ENCODE peak calls at places on chromosomes 2 and 18, in six cellular contexts. Q is endothelial cell of umbilical vein, U is transverse colon, F is HepG2, B is breast epithelium, N is GM12892. H is an unnamed sample.

GRCh38 chr2:20642026-20642971 is 8.6 kb downstream of the HS1BP3 start:
- DNase-seq in Q (peak), U (peak), F (peak), B (peak), N (peak), H (peak)

GRCh38 chr2:152573168-152573567 is 144.1 kb downstream of the PRPF40A start:
- DNase-seq in Q (no peak), U (no peak), F (no peak), B (no peak), N (no peak), H (no peak)

GRCh38 chr2:80020061-80020460 is 284.5 kb downstream of the LRRTM1 start:
- DNase-seq in Q (no peak), U (no peak), F (no peak), B (no peak), N (no peak), H (no peak)

GRCh38 chr2:151049746-151050145 is 211.9 kb downstream of the RBM43 start:
- DNase-seq in Q (peak), U (no peak), F (peak), B (no peak), N (no peak), H (no peak)

GRCh38 chr2:126586321-126586720 is 69.6 kb upstream of the GYPC start:
- DNase-seq in Q (no peak), U (no peak), F (no peak), B (no peak), N (no peak), H (no peak)

GRCh38 chr2:17076535-17076934 is 410.9 kb upstream of the CYRIA start:
- DNase-seq in Q (no peak), U (no peak), F (no peak), B (no peak), N (no peak), H (no peak)

GRCh38 chr18:56702946-56703345 is 51.8 kb downstream of the WDR7 start:
- DNase-seq in Q (peak), U (no peak), F (peak), B (no peak), N (peak), H (no peak)

GRCh38 chr18:13137041-13137938 is 81.3 kb upstream of the LDLRAD4 start:
- DNase-seq in Q (peak), U (peak), F (no peak), B (no peak), N (peak), H (no peak)

GRCh38 chr2:58025150-58025933 is 21.3 kb upstream of the VRK2 start:
- DNase-seq in Q (no peak), U (no peak), F (no peak), B (no peak), N (no peak), H (no peak)

DNA sequence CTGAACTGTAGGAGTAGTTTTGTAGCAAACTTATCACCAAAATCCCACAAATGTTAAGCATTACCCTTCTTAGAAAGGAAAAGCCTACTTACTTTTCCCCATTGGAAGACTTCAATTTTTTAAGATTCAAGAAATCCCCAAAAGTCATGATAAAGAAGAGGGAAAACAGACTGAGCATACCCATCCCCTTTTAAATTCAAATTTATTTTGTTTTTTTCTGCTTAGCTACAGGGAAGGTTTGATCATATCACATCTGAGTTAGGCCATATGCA is 174.5 kb downstream of the TGIF1 start:
- DNase-seq in Q (no peak), U (no peak), F (no peak), B (no peak), N (no peak), H (no peak)
- TF ChIP-seq POLR2AphosphoS5 in Q (no peak), U (no peak), F (no peak), B (no peak), N (no peak), H (no peak)

DNA sequence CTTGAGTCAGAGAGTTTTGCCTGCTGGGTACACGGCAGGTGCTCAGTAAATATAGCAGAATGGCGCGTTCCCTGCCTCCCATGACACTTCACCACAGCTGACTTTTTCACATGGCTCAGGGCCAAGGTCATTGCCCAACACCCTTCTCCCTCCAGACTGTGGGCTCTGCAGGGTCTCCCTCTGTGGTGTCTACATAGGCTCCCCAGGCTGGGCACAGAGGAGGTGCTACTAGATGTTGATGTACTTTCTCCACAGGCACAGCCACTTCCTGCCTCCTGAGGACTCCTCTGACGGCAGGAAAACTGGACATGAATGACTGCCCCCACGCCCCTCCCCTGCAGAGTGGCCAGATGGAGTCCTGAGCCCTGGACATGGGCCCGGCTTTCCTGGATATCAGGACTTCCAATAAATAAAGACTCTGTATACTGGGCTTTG is 4.2 kb downstream of the CHCHD5 start:
- DNase-seq in Q (no peak), U (no peak), F (no peak), B (peak), N (no peak), H (no peak)
- TF ChIP-seq POLR2A in Q (no peak), U (no peak), F (no peak), B (no peak), N (no peak), H (no peak)

DNA sequence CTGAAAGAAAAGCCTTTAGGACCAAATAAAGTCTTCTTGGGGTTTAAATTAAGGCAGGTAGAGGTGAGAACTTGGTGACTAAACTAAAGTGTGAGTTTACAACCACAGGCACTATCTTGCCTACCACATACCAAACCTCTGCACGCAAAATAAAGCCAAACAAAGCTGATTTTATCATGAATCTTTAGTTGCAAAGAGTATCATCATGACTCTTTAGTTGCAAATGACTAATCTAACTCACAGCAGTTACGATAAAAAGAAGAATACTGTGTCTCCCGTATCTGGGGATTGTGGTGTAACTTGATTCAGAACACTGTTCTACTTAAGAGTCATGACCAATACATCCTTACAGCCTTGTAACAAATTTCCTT is 11.2 kb downstream of the CFAP210 start:
- DNase-seq in Q (no peak), U (no peak), F (no peak), B (no peak), N (no peak), H (no peak)
- TF ChIP-seq POLR2AphosphoS5 in Q (no peak), U (no peak), F (no peak), B (no peak), N (no peak), H (no peak)

GRCh38 chr2:216017365-216017764 is 4.0 kb upstream of the MREG start:
- DNase-seq in Q (no peak), U (peak), F (no peak), B (no peak), N (no peak), H (no peak)

GRCh38 chr2:216015722-216016464 is 2.5 kb upstream of the MREG start:
- DNase-seq in Q (no peak), U (peak), F (no peak), B (no peak), N (peak), H (no peak)

GRCh38 chr2:216016581-216016980 is 3.2 kb upstream of the MREG start:
- DNase-seq in Q (no peak), U (no peak), F (no peak), B (no peak), N (no peak), H (no peak)

GRCh38 chr2:216021768-216022167 is 8.4 kb upstream of the MREG start:
- DNase-seq in Q (no peak), U (no peak), F (peak), B (no peak), N (no peak), H (no peak)

GRCh38 chr2:216018709-216019108 is 5.4 kb upstream of the MREG start:
- DNase-seq in Q (no peak), U (no peak), F (no peak), B (no peak), N (no peak), H (no peak)
- TF ChIP-seq POLR2A in Q (no peak), U (no peak), F (no peak), B (no peak), N (no peak), H (no peak)

DNA sequence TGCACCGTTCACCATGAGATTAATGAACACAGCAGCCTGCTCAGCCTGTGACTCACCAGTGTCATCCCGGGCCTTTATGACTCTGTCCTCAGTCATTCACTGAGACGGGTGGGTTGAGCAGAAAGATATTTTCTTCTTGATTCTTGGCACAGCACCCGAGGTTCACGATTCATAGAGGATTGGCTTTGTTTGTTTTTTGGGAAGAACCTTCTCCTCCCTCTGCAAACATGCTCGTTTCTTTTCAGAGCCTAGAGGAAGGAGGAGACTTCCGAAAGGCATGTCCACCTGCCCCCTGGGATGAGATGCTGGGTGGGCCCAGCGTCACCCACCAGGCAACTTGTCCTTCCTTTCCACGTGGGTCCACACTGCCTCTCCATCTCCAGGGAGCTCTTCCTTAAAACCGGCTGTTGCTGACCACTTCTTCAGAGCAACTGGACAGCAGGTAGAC is 199.2 kb downstream of the GLI2 start:
- DNase-seq in Q (no peak), U (peak), F (peak), B (no peak), N (no peak), H (peak)
- TF ChIP-seq POLR2AphosphoS5 in Q (no peak), U (no peak), F (no peak), B (no peak), N (no peak), H (peak)

DNA sequence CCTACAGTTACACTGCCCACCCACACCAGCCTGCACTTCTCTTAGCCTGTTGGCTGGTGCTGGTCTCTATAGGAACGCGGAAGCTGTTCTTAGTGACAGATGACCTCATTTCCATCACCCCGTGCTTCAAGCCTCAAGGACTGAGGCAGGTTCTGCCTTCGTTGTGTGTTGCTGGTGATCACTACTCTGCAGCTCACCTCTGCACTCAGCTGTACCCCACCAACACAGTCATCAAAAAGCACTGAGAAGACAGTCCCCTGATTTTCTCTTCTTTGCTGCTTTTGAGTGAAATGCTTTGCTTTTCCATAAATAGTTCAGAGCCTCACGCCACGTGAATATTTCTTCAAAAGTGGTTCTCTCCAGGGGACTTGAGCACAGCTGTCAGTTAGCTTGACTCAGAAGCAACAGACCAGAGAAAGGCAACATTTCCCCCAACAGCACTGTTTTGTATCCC is 225.7 kb upstream of the CCDC150 start:
- DNase-seq in Q (no peak), U (no peak), F (no peak), B (no peak), N (no peak), H (no peak)
- TF ChIP-seq POLR2A in Q (no peak), U (no peak), F (no peak), B (no peak), N (peak), H (no peak)

DNA sequence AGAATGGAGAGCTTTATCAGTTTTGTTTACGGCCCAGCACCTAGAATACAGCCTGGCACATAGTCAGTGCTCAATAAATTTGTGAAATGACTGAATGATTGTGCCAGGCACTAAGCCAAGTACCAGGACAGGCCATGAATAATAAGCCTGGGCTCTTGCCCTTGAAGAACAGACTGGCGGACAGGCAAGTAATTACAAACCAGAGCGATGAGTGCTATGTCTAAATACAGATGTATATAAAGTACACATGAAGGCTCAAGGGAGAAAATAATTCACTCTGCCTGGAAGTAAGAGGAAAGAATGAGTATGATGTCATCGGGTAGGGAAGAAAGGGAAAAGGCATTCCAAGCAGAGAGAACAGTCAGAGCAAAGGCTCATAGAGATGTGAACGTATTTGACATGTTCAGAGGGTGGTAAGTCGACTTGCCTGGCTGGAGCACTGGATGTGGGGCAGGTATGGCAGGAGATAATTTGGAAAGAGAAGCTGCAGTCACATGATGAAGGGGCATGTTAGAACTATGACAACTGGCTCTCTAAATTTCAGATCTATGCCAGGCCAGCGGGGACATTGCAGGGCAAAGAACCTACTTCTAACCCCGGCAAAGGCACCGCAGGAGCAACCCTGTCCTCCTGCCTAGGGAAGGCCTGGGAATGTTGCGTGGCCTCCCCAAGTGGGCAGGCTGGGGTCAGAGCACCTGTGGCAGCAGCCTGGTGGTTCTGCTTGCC is 119.1 kb upstream of the STPG4 start:
- DNase-seq in Q (peak), U (no peak), F (no peak), B (no peak), N (no peak), H (no peak)
- TF ChIP-seq POLR2AphosphoS5 in Q (no peak), U (peak), F (no peak), B (no peak), N (no peak), H (no peak)